ENCODE peak calls at places on chromosomes 11 and 22, in eight cellular contexts. One of them, this sample, is unnamed.

GRCh38 chr11:72069787-72070251 is 10.5 kb downstream of the NUMA1 start:
- DNase-seq in cardiac muscle cell: peak
- DNase-seq in type B pancreatic cell: no peak
- DNase-seq in gastrocnemius medialis: peak
- DNase-seq in stomach: peak
- DNase-seq in GM06990: peak
- DNase-seq in body of pancreas: peak
- DNase-seq in fibroblast of mammary gland: peak
- DNase-seq in this sample: no peak

GRCh38 chr11:88508558-88508807 is 170.9 kb upstream of the CTSC start:
- DNase-seq in fibroblast of mammary gland: no peak
- DNase-seq in stomach: no peak
- DNase-seq in type B pancreatic cell: no peak
- DNase-seq in body of pancreas: no peak
- DNase-seq in gastrocnemius medialis: no peak
- DNase-seq in GM06990: no peak
- DNase-seq in cardiac muscle cell: no peak
- DNase-seq in this sample: no peak

GRCh38 chr22:48429621-48430020 is 1398.1 kb downstream of the BRD1 start:
- DNase-seq in fibroblast of mammary gland: no peak
- DNase-seq in stomach: no peak
- DNase-seq in type B pancreatic cell: no peak
- DNase-seq in body of pancreas: no peak
- DNase-seq in gastrocnemius medialis: no peak
- DNase-seq in GM06990: no peak
- DNase-seq in cardiac muscle cell: no peak
- DNase-seq in this sample: no peak

GRCh38 chr22:48352086-48352911 is 1475.4 kb downstream of the BRD1 start:
- DNase-seq in gastrocnemius medialis: no peak
- DNase-seq in GM06990: no peak
- DNase-seq in fibroblast of mammary gland: no peak
- DNase-seq in body of pancreas: no peak
- DNase-seq in type B pancreatic cell: no peak
- DNase-seq in stomach: no peak
- DNase-seq in cardiac muscle cell: no peak
- DNase-seq in this sample: no peak

GRCh38 chr11:17405232-17406005 is 17.0 kb upstream of the KCNJ11 start:
- DNase-seq in gastrocnemius medialis: peak
- DNase-seq in body of pancreas: peak
- DNase-seq in fibroblast of mammary gland: peak
- DNase-seq in type B pancreatic cell: no peak
- DNase-seq in cardiac muscle cell: peak
- DNase-seq in stomach: peak
- DNase-seq in GM06990: no peak
- DNase-seq in this sample: no peak

GRCh38 chr11:125874556-125875124 is 12.8 kb upstream of the HYLS1 start:
- DNase-seq in stomach: peak
- DNase-seq in fibroblast of mammary gland: peak
- DNase-seq in body of pancreas: peak
- DNase-seq in GM06990: no peak
- DNase-seq in gastrocnemius medialis: peak
- DNase-seq in type B pancreatic cell: no peak
- DNase-seq in cardiac muscle cell: peak
- DNase-seq in this sample: peak

GRCh38 chr11:110777765-110778164 is 65.5 kb upstream of the ARHGAP20 start:
- DNase-seq in stomach: peak
- DNase-seq in body of pancreas: no peak
- DNase-seq in gastrocnemius medialis: no peak
- DNase-seq in cardiac muscle cell: peak
- DNase-seq in GM06990: peak
- DNase-seq in type B pancreatic cell: no peak
- DNase-seq in fibroblast of mammary gland: peak
- DNase-seq in this sample: no peak

GRCh38 chr11:60891103-60891741 is 15.2 kb downstream of the PRPF19 start:
- DNase-seq in body of pancreas: no peak
- DNase-seq in gastrocnemius medialis: no peak
- DNase-seq in stomach: peak
- DNase-seq in cardiac muscle cell: peak
- DNase-seq in GM06990: no peak
- DNase-seq in fibroblast of mammary gland: no peak
- DNase-seq in type B pancreatic cell: no peak
- DNase-seq in this sample: no peak

GRCh38 chr11:44434191-44434590 is 124.3 kb upstream of the ALX4 start:
- DNase-seq in gastrocnemius medialis: no peak
- DNase-seq in GM06990: no peak
- DNase-seq in stomach: no peak
- DNase-seq in type B pancreatic cell: no peak
- DNase-seq in cardiac muscle cell: no peak
- DNase-seq in body of pancreas: no peak
- DNase-seq in fibroblast of mammary gland: no peak
- DNase-seq in this sample: no peak

GRCh38 chr11:27391336-27392015 is 28.5 kb upstream of the CCDC34 start:
- DNase-seq in body of pancreas: no peak
- DNase-seq in gastrocnemius medialis: no peak
- DNase-seq in stomach: no peak
- DNase-seq in fibroblast of mammary gland: no peak
- DNase-seq in GM06990: no peak
- DNase-seq in cardiac muscle cell: no peak
- DNase-seq in type B pancreatic cell: no peak
- DNase-seq in this sample: no peak

GRCh38 chr22:23908561-23909205 is 14.5 kb downstream of the MIF start:
- DNase-seq in GM06990: no peak
- DNase-seq in fibroblast of mammary gland: no peak
- DNase-seq in stomach: no peak
- DNase-seq in gastrocnemius medialis: no peak
- DNase-seq in body of pancreas: no peak
- DNase-seq in type B pancreatic cell: no peak
- DNase-seq in cardiac muscle cell: no peak
- DNase-seq in this sample: no peak

GRCh38 chr11:126156814-126157213 is 54.6 kb downstream of the RPUSD4 start:
- DNase-seq in GM06990: no peak
- DNase-seq in type B pancreatic cell: no peak
- DNase-seq in stomach: no peak
- DNase-seq in gastrocnemius medialis: no peak
- DNase-seq in body of pancreas: no peak
- DNase-seq in cardiac muscle cell: no peak
- DNase-seq in fibroblast of mammary gland: no peak
- DNase-seq in this sample: no peak

GRCh38 chr11:77377734-77378133 is 76.2 kb upstream of the GDPD4 start:
- DNase-seq in fibroblast of mammary gland: no peak
- DNase-seq in body of pancreas: no peak
- DNase-seq in stomach: no peak
- DNase-seq in GM06990: no peak
- DNase-seq in cardiac muscle cell: no peak
- DNase-seq in type B pancreatic cell: no peak
- DNase-seq in gastrocnemius medialis: no peak
- DNase-seq in this sample: no peak

GRCh38 chr22:46650078-46650810 is 30.1 kb downstream of the GRAMD4 start:
- DNase-seq in stomach: no peak
- DNase-seq in cardiac muscle cell: no peak
- DNase-seq in GM06990: no peak
- DNase-seq in type B pancreatic cell: no peak
- DNase-seq in body of pancreas: no peak
- DNase-seq in gastrocnemius medialis: peak
- DNase-seq in fibroblast of mammary gland: no peak
- DNase-seq in this sample: no peak

GRCh38 chr22:46653596-46653995 is 33.4 kb downstream of the GRAMD4 start:
- DNase-seq in type B pancreatic cell: no peak
- DNase-seq in body of pancreas: no peak
- DNase-seq in cardiac muscle cell: no peak
- DNase-seq in stomach: no peak
- DNase-seq in gastrocnemius medialis: no peak
- DNase-seq in fibroblast of mammary gland: no peak
- DNase-seq in GM06990: peak
- DNase-seq in this sample: peak

GRCh38 chr22:46652930-46653331 is 32.7 kb downstream of the GRAMD4 start:
- DNase-seq in gastrocnemius medialis: no peak
- DNase-seq in stomach: no peak
- DNase-seq in fibroblast of mammary gland: peak
- DNase-seq in body of pancreas: no peak
- DNase-seq in cardiac muscle cell: peak
- DNase-seq in type B pancreatic cell: no peak
- DNase-seq in GM06990: no peak
- DNase-seq in this sample: no peak

GRCh38 chr22:46651316-46651715 is 31.1 kb downstream of the GRAMD4 start:
- DNase-seq in cardiac muscle cell: no peak
- DNase-seq in body of pancreas: no peak
- DNase-seq in stomach: no peak
- DNase-seq in fibroblast of mammary gland: no peak
- DNase-seq in type B pancreatic cell: no peak
- DNase-seq in GM06990: no peak
- DNase-seq in gastrocnemius medialis: no peak
- DNase-seq in this sample: no peak

GRCh38 chr22:46652081-46652929 is 32.1 kb downstream of the GRAMD4 start:
- DNase-seq in stomach: no peak
- DNase-seq in body of pancreas: no peak
- DNase-seq in type B pancreatic cell: no peak
- DNase-seq in fibroblast of mammary gland: peak
- DNase-seq in cardiac muscle cell: peak
- DNase-seq in gastrocnemius medialis: no peak
- DNase-seq in GM06990: no peak
- DNase-seq in this sample: no peak
- TF ChIP-seq CTCF in stomach: no peak
- TF ChIP-seq CTCF in body of pancreas: no peak
- TF ChIP-seq CTCF in type B pancreatic cell: no peak
- TF ChIP-seq CTCF in fibroblast of mammary gland: no peak
- TF ChIP-seq CTCF in cardiac muscle cell: no peak
- TF ChIP-seq CTCF in gastrocnemius medialis: no peak
- TF ChIP-seq CTCF in GM06990: no peak
- TF ChIP-seq CTCF in this sample: no peak

GRCh38 chr11:55501014-55501413 is 53.3 kb upstream of the OR4C15 start:
- DNase-seq in type B pancreatic cell: no peak
- DNase-seq in body of pancreas: no peak
- DNase-seq in gastrocnemius medialis: no peak
- DNase-seq in stomach: no peak
- DNase-seq in GM06990: no peak
- DNase-seq in fibroblast of mammary gland: no peak
- DNase-seq in cardiac muscle cell: no peak
- DNase-seq in this sample: no peak

DNA sequence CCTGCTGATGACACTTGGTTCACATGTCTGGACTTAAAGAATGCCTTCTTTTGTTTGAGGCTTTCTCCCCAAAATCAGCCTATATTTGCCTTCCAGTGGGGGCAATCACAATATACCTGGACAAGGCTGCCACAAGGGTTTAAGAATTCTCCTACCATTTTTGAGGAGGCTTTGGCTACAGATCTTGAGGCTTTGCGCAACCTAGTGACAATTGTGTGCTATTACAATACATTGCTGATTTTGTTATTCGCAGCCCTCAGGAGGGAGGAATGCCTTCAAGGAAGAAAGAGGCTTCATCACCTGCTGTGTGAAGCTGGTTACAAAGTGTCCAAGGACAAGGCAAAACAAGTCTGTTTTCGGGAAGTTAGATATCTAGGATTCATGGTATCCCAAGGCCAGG is 50.8 kb upstream of the OR4C15 start:
- DNase-seq in stomach: no peak
- DNase-seq in body of pancreas: no peak
- DNase-seq in gastrocnemius medialis: no peak
- DNase-seq in fibroblast of mammary gland: no peak
- DNase-seq in cardiac muscle cell: no peak
- DNase-seq in GM06990: no peak
- DNase-seq in type B pancreatic cell: no peak
- DNase-seq in this sample: no peak
- TF ChIP-seq CTCF in stomach: no peak
- TF ChIP-seq CTCF in body of pancreas: no peak
- TF ChIP-seq CTCF in gastrocnemius medialis: no peak
- TF ChIP-seq CTCF in fibroblast of mammary gland: no peak
- TF ChIP-seq CTCF in cardiac muscle cell: no peak
- TF ChIP-seq CTCF in GM06990: no peak
- TF ChIP-seq CTCF in type B pancreatic cell: no peak
- TF ChIP-seq CTCF in this sample: no peak

GRCh38 chr22:44531487-44531886 is 33.5 kb upstream of the RTL6 start:
- DNase-seq in gastrocnemius medialis: no peak
- DNase-seq in stomach: no peak
- DNase-seq in GM06990: no peak
- DNase-seq in type B pancreatic cell: no peak
- DNase-seq in cardiac muscle cell: no peak
- DNase-seq in body of pancreas: no peak
- DNase-seq in fibroblast of mammary gland: no peak
- DNase-seq in this sample: no peak
- TF ChIP-seq CTCF in gastrocnemius medialis: no peak
- TF ChIP-seq CTCF in stomach: no peak
- TF ChIP-seq CTCF in GM06990: no peak
- TF ChIP-seq CTCF in type B pancreatic cell: no peak
- TF ChIP-seq CTCF in cardiac muscle cell: no peak
- TF ChIP-seq CTCF in body of pancreas: no peak
- TF ChIP-seq CTCF in fibroblast of mammary gland: no peak
- TF ChIP-seq CTCF in this sample: no peak

DNA sequence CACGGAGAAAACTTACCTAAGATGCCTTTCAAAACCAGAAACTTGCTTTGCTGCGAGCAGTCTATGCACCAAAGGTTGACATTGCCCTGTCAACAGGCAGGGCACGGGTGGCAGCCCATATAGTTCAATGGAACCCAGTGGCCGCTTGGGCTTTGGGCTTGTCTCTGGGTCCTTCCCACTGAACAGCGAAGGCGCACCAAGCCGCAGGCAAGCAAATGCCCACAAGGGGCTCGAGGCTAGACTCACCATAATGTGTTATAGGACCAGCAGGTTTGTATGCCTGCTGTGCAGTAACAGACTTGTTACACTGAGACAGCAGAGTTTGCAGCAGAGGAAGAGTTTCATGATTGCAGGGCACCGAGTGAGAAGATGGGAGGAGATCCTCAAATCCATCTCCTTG is 20.3 kb downstream of the CLDN5 start:
- DNase-seq in stomach: no peak
- DNase-seq in GM06990: no peak
- DNase-seq in fibroblast of mammary gland: no peak
- DNase-seq in body of pancreas: no peak
- DNase-seq in cardiac muscle cell: no peak
- DNase-seq in gastrocnemius medialis: no peak
- DNase-seq in type B pancreatic cell: peak
- DNase-seq in this sample: no peak
- TF ChIP-seq CTCF in stomach: no peak
- TF ChIP-seq CTCF in GM06990: no peak
- TF ChIP-seq CTCF in fibroblast of mammary gland: no peak
- TF ChIP-seq CTCF in body of pancreas: no peak
- TF ChIP-seq CTCF in cardiac muscle cell: no peak
- TF ChIP-seq CTCF in gastrocnemius medialis: no peak
- TF ChIP-seq CTCF in type B pancreatic cell: no peak
- TF ChIP-seq CTCF in this sample: no peak

GRCh38 chr22:30667486-30668305 is at the start of gene DUSP18:
- DNase-seq in stomach: peak
- DNase-seq in GM06990: peak
- DNase-seq in gastrocnemius medialis: peak
- DNase-seq in fibroblast of mammary gland: peak
- DNase-seq in body of pancreas: peak
- DNase-seq in type B pancreatic cell: peak
- DNase-seq in cardiac muscle cell: peak
- DNase-seq in this sample: peak
- TF ChIP-seq CTCF in stomach: no peak
- TF ChIP-seq CTCF in GM06990: peak
- TF ChIP-seq CTCF in gastrocnemius medialis: peak
- TF ChIP-seq CTCF in fibroblast of mammary gland: no peak
- TF ChIP-seq CTCF in body of pancreas: peak
- TF ChIP-seq CTCF in type B pancreatic cell: peak
- TF ChIP-seq CTCF in cardiac muscle cell: peak
- TF ChIP-seq CTCF in this sample: peak

GRCh38 chr11:90639687-90640086 is 416.8 kb upstream of the CHORDC1 start:
- DNase-seq in GM06990: no peak
- DNase-seq in gastrocnemius medialis: no peak
- DNase-seq in body of pancreas: no peak
- DNase-seq in fibroblast of mammary gland: no peak
- DNase-seq in cardiac muscle cell: no peak
- DNase-seq in type B pancreatic cell: no peak
- DNase-seq in stomach: no peak
- DNase-seq in this sample: no peak
- TF ChIP-seq CTCF in GM06990: peak
- TF ChIP-seq CTCF in gastrocnemius medialis: no peak
- TF ChIP-seq CTCF in body of pancreas: no peak
- TF ChIP-seq CTCF in fibroblast of mammary gland: peak
- TF ChIP-seq CTCF in cardiac muscle cell: no peak
- TF ChIP-seq CTCF in type B pancreatic cell: peak
- TF ChIP-seq CTCF in stomach: no peak
- TF ChIP-seq CTCF in this sample: peak

GRCh38 chr11:121766138-121766537 is 313.4 kb upstream of the SORL1-AS1 start:
- DNase-seq in body of pancreas: no peak
- DNase-seq in stomach: no peak
- DNase-seq in fibroblast of mammary gland: no peak
- DNase-seq in gastrocnemius medialis: no peak
- DNase-seq in GM06990: no peak
- DNase-seq in type B pancreatic cell: no peak
- DNase-seq in cardiac muscle cell: no peak
- DNase-seq in this sample: no peak
- TF ChIP-seq CTCF in body of pancreas: no peak
- TF ChIP-seq CTCF in stomach: no peak
- TF ChIP-seq CTCF in fibroblast of mammary gland: no peak
- TF ChIP-seq CTCF in gastrocnemius medialis: no peak
- TF ChIP-seq CTCF in GM06990: no peak
- TF ChIP-seq CTCF in type B pancreatic cell: no peak
- TF ChIP-seq CTCF in cardiac muscle cell: no peak
- TF ChIP-seq CTCF in this sample: no peak

This sample was measured in GM13976.